ENCODE peak calls at places on chromosomes 4 and X, in six cellular contexts. B, G, F, A, I and L are unnamed samples.

GRCh38 chr4:141352775-141353544 is 132.3 kb downstream of the ZNF330 start:
- DNase-seq in G (no peak), F (no peak), I (no peak), A (no peak), B (no peak), L (no peak)

GRCh38 chr4:165872443-165873297 is at the start of gene TLL1:
- DNase-seq in I (no peak), A (peak; percentile 33), F (no peak), G (peak; percentile 5), B (no peak), L (no peak)

GRCh38 chr4:103996059-103996458 is 276.3 kb upstream of the TACR3 start:
- DNase-seq in I (no peak), B (no peak), G (peak; percentile 11), A (no peak), F (no peak), L (no peak)

GRCh38 chrX:97211070-97211469 is 327.4 kb downstream of the RPA4 start:
- DNase-seq in A (no peak), G (no peak), I (no peak), F (no peak), B (no peak), L (no peak)

GRCh38 chrX:39857780-39858179 is 240.0 kb downstream of the BCOR start:
- DNase-seq in G (no peak), A (no peak), I (no peak), B (no peak), F (no peak), L (no peak)

GRCh38 chr4:26263165-26263564 is 57.6 kb upstream of the RBPJ start:
- DNase-seq in I (no peak), F (no peak), B (no peak), G (no peak), A (no peak), L (no peak)

GRCh38 chr4:39933689-39934590 is 43.8 kb downstream of the PDS5A start:
- DNase-seq in B (no peak), F (no peak), G (no peak), A (no peak), I (no peak), L (no peak)

GRCh38 chr4:151922811-151923210 is 162.0 kb upstream of the GATB start:
- DNase-seq in G (no peak), B (no peak), F (no peak), I (no peak), A (no peak), L (no peak)

GRCh38 chr4:56681158-56681848 is at the start of gene HOPX:
- DNase-seq in B (no peak), A (no peak), F (no peak), G (peak; percentile 89), I (peak; percentile 13), L (peak; percentile 90)

GRCh38 chr4:156475322-156475721 is 496.3 kb downstream of the PDGFC start:
- DNase-seq in I (no peak), A (no peak), G (peak; percentile 8), B (no peak), F (no peak), L (no peak)

GRCh38 chr4:134601706-134602105 is 400.1 kb upstream of the PABPC4L start:
- DNase-seq in I (no peak), F (no peak), A (no peak), G (no peak), B (no peak), L (no peak)

GRCh38 chr4:65623509-65623908 is 46.8 kb downstream of the EPHA5 start:
- DNase-seq in G (no peak), I (no peak), F (no peak), A (no peak), B (no peak), L (no peak)

GRCh38 chr4:185660340-185660739 is 125.0 kb upstream of the PDLIM3 start:
- DNase-seq in F (no peak), B (no peak), A (no peak), I (no peak), G (no peak), L (no peak)

GRCh38 chr4:8512510-8512909 is 67.7 kb upstream of the GPR78 start:
- DNase-seq in G (no peak), I (no peak), A (no peak), F (no peak), B (no peak), L (no peak)

GRCh38 chrX:41014776-41015175 is 70.5 kb upstream of the USP9X start:
- DNase-seq in G (no peak), A (no peak), I (no peak), F (no peak), B (no peak), L (no peak)

GRCh38 chr4:6718932-6719610 is 3.1 kb downstream of the BLOC1S4 start:
- DNase-seq in G (no peak), B (no peak), A (no peak), F (no peak), I (no peak), L (no peak)

GRCh38 chr4:6715704-6716017 is 313 bp upstream of the BLOC1S4 start:
- DNase-seq in A (no peak), I (no peak), F (no peak), G (no peak), B (no peak), L (no peak)

GRCh38 chr4:6714954-6715353 is 1.0 kb upstream of the BLOC1S4 start:
- DNase-seq in G (no peak), B (no peak), A (no peak), I (no peak), F (no peak), L (no peak)

GRCh38 chr4:6716958-6717655 is 1.1 kb downstream of the BLOC1S4 start:
- DNase-seq in A (no peak), F (no peak), G (no peak), I (no peak), B (no peak), L (no peak)

GRCh38 chr4:6716018-6716911 is at the start of gene BLOC1S4:
- DNase-seq in A (peak; percentile 88), B (peak; percentile 96), F (peak; percentile 73), G (peak; percentile 80), I (peak; percentile 86), L (peak; percentile 90)
- TF ChIP-seq POLR2A in A (no peak), B (peak; percentile 66), F (peak; percentile 70), G (peak; percentile 79), I (peak; percentile 97), L (no peak)

GRCh38 chrX:38807873-38808272 is 6.6 kb downstream of the MID1IP1 start:
- DNase-seq in G (no peak), A (no peak), F (no peak), B (no peak), I (no peak), L (no peak)

GRCh38 chrX:38816158-38816557 is 14.9 kb downstream of the MID1IP1 start:
- DNase-seq in G (no peak), A (no peak), I (no peak), F (no peak), B (no peak), L (no peak)

GRCh38 chrX:38817004-38817703 is 15.9 kb downstream of the MID1IP1 start:
- DNase-seq in I (no peak), A (peak; percentile 66), B (no peak), G (no peak), F (no peak), L (no peak)

GRCh38 chrX:38806875-38807601 is 5.8 kb downstream of the MID1IP1 start:
- DNase-seq in A (no peak), I (no peak), B (no peak), F (no peak), G (no peak), L (no peak)

DNA sequence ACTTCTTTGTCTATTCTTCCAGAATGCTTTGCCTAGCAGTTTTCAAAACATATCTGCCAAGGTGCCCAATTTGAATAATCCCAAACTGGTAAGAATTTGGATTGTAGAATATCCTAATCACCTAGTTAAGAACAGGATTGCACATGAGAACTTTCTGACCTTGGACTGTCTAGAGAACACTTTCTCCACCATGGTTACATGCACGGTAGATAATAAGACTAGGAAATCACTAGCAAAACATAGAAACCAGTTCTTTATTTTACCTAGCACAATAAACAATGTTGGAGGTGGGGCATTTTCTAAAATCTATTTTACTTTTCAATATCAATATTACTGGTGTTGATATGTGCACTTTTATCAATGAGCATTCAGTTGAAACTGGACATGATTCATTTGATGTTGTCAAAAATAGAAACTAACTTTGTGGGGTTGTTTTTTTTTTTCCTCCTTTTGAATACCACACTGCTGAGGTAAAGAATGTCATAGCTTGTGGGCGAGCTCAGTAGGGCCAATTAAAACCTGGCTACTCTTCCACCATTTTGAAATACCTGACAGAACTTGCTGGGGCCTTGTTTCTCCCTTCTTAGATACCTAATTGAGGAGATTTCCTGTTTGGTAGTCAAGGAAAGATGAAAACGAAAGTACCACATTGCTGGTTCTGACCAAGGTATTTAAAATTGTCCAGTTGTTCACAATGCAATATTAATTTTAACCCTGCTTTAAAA is 10.4 kb downstream of the MID1IP1 start:
- DNase-seq in A (no peak), F (no peak), I (no peak), G (no peak), B (no peak), L (no peak)
- H3K27ac ChIP-seq in A (no peak overlapping the region), F (peak overlapping the region; percentile 7), I (no peak overlapping the region), G (no peak overlapping the region), B (no peak overlapping the region), L (no peak overlapping the region)

GRCh38 chrX:11423362-11423818 is 130.2 kb downstream of the AMELX start:
- DNase-seq in A (peak; percentile 25), B (no peak), F (no peak), I (peak; percentile 17), G (no peak), L (peak; percentile 29)
- TF ChIP-seq POLR2A in A (no peak), B (no peak), F (no peak), I (no peak), G (no peak), L (no peak)

DNA sequence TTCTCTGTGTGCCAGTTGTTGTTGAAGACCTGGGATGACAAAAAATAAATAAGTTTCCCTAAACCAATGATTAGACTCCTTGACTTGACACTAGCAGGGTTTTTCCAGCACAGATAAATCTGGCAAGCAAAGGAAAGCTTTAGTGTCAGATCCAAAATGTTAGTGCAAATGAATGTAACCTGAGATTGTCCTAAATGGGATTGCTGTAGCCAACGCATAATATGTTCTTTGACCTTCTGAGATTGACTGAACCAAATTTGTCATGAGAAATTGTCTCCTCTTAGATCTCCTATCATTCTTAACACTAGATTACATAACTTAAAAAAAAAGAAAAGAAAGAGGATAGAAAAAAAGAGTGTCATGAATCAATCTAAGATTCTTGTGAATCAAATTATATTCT is 196.5 kb downstream of the RELL1 start:
- DNase-seq in B (no peak), G (no peak), F (no peak), I (no peak), A (no peak), L (no peak)
- H3K27ac ChIP-seq in B (no peak overlapping the region), G (no peak overlapping the region), F (no peak overlapping the region), I (no peak overlapping the region), A (no peak overlapping the region), L (no peak overlapping the region)